ENCODE peak calls at places on chromosomes 1 and 21, in ten cellular contexts. S, U, X, N, T, W, H, R, C and I are unnamed samples.

GRCh38 chr1:66261370-66261769 is 272.6 kb upstream of the SGIP1 start:
- DNase-seq in S (no peak), U (peak; percentile 26), X (no peak), N (no peak), T (no peak), W (no peak), H (no peak), R (no peak), C (no peak), I (no peak)

GRCh38 chr1:192702212-192702993 is 66.5 kb downstream of the RGS13 start:
- DNase-seq in S (no peak), U (peak; percentile 56), X (peak; percentile 82), N (peak; percentile 43), T (peak; percentile 88), W (no peak), H (no peak), R (no peak), C (no peak), I (no peak)

GRCh38 chr1:25540750-25541350 is 2.6 kb upstream of the LDLRAP1 start:
- DNase-seq in S (no peak), U (no peak), X (no peak), N (no peak), T (no peak), W (no peak), H (no peak), R (no peak), C (no peak), I (no peak)

GRCh38 chr21:35220301-35220700 is 171.2 kb upstream of the RUNX1 start:
- DNase-seq in S (no peak), U (no peak), X (no peak), N (no peak), T (peak; percentile 57), W (no peak), H (no peak), R (no peak), C (no peak), I (no peak)

GRCh38 chr1:99970713-99971255 is 988 bp downstream of the SLC35A3 start:
- DNase-seq in S (no peak), U (no peak), X (peak; percentile 23), N (peak; percentile 19), T (no peak), W (no peak), H (no peak), R (no peak), C (no peak), I (no peak)

GRCh38 chr1:15786581-15786980 is 20.9 kb downstream of the UQCRHL start:
- DNase-seq in S (no peak), U (peak; percentile 55), X (peak; percentile 50), N (no peak), T (peak; percentile 79), W (no peak), H (no peak), R (no peak), C (no peak), I (no peak)

GRCh38 chr1:187374742-187375141 is 546.0 kb downstream of the PLA2G4A start:
- DNase-seq in S (no peak), U (no peak), X (no peak), N (no peak), T (no peak), W (no peak), H (no peak), R (no peak), C (no peak), I (no peak)

GRCh38 chr1:40798366-40799310 is 15.1 kb downstream of the KCNQ4 start:
- DNase-seq in S (no peak), U (no peak), X (no peak), N (no peak), T (no peak), W (no peak), H (no peak), R (no peak), C (no peak), I (no peak)

GRCh38 chr1:93180723-93181613 is at the start of gene CCDC18:
- DNase-seq in S (peak; percentile 57), U (no peak), X (peak; percentile 33), N (peak; percentile 68), T (peak; percentile 51), W (no peak), H (peak; percentile 47), R (no peak), C (peak; percentile 40), I (no peak)

GRCh38 chr1:230622151-230622550 is 20.1 kb upstream of the COG2 start:
- DNase-seq in S (no peak), U (no peak), X (no peak), N (no peak), T (no peak), W (no peak), H (no peak), R (no peak), C (no peak), I (no peak)

GRCh38 chr1:201485184-201485774 is 16.3 kb upstream of the PHLDA3 start:
- DNase-seq in S (no peak), U (no peak), X (no peak), N (no peak), T (no peak), W (no peak), H (no peak), R (no peak), C (no peak), I (no peak)

GRCh38 chr1:151512326-151512725 is 1.1 kb downstream of the CGN start:
- DNase-seq in S (no peak), U (no peak), X (no peak), N (no peak), T (no peak), W (no peak), H (no peak), R (no peak), C (no peak), I (no peak)

GRCh38 chr1:163633366-163633765 is 311.6 kb downstream of the NUF2 start:
- DNase-seq in S (no peak), U (no peak), X (no peak), N (no peak), T (no peak), W (no peak), H (no peak), R (no peak), C (no peak), I (no peak)

GRCh38 chr1:214423045-214423444 is 128.4 kb downstream of the PTPN14 start:
- DNase-seq in S (no peak), U (no peak), X (no peak), N (no peak), T (peak; percentile 76), W (no peak), H (no peak), R (no peak), C (no peak), I (no peak)

GRCh38 chr21:19011448-19011847 is 607.9 kb upstream of the TMPRSS15 start:
- DNase-seq in S (no peak), U (peak; percentile 3), X (no peak), N (no peak), T (no peak), W (no peak), H (no peak), R (no peak), C (no peak), I (no peak)

GRCh38 chr1:219542828-219543518 is 69.9 kb downstream of the ZC3H11B start:
- DNase-seq in S (no peak), U (peak; percentile 15), X (peak; percentile 23), N (no peak), T (peak; percentile 99), W (no peak), H (no peak), R (no peak), C (no peak), I (no peak)

GRCh38 chr1:68464891-68465290 is 15.1 kb upstream of the RPE65 start:
- DNase-seq in S (no peak), U (no peak), X (no peak), N (no peak), T (no peak), W (no peak), H (no peak), R (no peak), C (no peak), I (no peak)

GRCh38 chr1:45306319-45306718 is 20.4 kb upstream of the HPDL start:
- DNase-seq in S (peak; percentile 62), U (no peak), X (no peak), N (no peak), T (peak; percentile 32), W (peak; percentile 25), H (no peak), R (no peak), C (no peak), I (no peak)

GRCh38 chr1:212219679-212220463 is 65.3 kb upstream of the PPP2R5A start:
- DNase-seq in S (no peak), U (no peak), X (peak; percentile 16), N (peak; percentile 95), T (peak; percentile 84), W (no peak), H (no peak), R (no peak), C (no peak), I (no peak)

GRCh38 chr1:23168462-23169218 is at the start of gene LUZP1:
- DNase-seq in S (peak; percentile 88), U (peak; percentile 69), X (peak; percentile 93), N (peak; percentile 87), T (peak; percentile 73), W (peak; percentile 77), H (peak; percentile 85), R (peak; percentile 61), C (peak; percentile 90), I (peak; percentile 77)

GRCh38 chr1:205584732-205585131 is 47.1 kb downstream of the ELK4 start:
- DNase-seq in S (no peak), U (no peak), X (no peak), N (no peak), T (no peak), W (no peak), H (no peak), R (no peak), C (no peak), I (no peak)

GRCh38 chr1:64343105-64343960 is 126.6 kb upstream of the CACHD1 start:
- DNase-seq in S (no peak), U (peak; percentile 100), X (peak; percentile 81), N (peak; percentile 78), T (peak; percentile 74), W (no peak), H (no peak), R (no peak), C (no peak), I (no peak)

GRCh38 chr1:20375563-20375962 is 84.9 kb downstream of the VWA5B1 start:
- DNase-seq in S (no peak), U (no peak), X (no peak), N (no peak), T (peak; percentile 72), W (no peak), H (no peak), R (no peak), C (no peak), I (no peak)

GRCh38 chr1:212600071-212600915 is 8.3 kb upstream of the ATF3 start:
- DNase-seq in S (no peak), U (no peak), X (no peak), N (no peak), T (no peak), W (no peak), H (no peak), R (no peak), C (no peak), I (no peak)

GRCh38 chr1:23727362-23727811 is 15.9 kb upstream of the ELOA start:
- DNase-seq in S (no peak), U (no peak), X (no peak), N (no peak), T (no peak), W (no peak), H (no peak), R (no peak), C (no peak), I (peak; percentile 37)

GRCh38 chr1:166145496-166145895 is 21.3 kb downstream of the FAM78B start:
- DNase-seq in S (no peak), U (no peak), X (no peak), N (peak; percentile 76), T (peak; percentile 95), W (no peak), H (no peak), R (no peak), C (no peak), I (no peak)

GRCh38 chr1:199794105-199794863 is 233.2 kb upstream of the NR5A2 start:
- DNase-seq in S (no peak), U (peak; percentile 7), X (no peak), N (no peak), T (no peak), W (no peak), H (no peak), R (no peak), C (no peak), I (no peak)